ENCODE peak calls at places on chromosomes 13 and 19, in nine cellular contexts. One of them, this sample, is unnamed.

GRCh38 chr19:18488403-18488723 is 33.5 kb downstream of the ELL start:
- DNase-seq in NCI-H460: no peak
- DNase-seq in HCEC 1CT: peak
- DNase-seq in activated CD4-positive, alpha-beta T cell treated with anti-CD3 and anti-CD28 coated beads, Interleukin-2, amount 10 ng/mL, durations not matched to agents 7 days and 5 days: no peak
- DNase-seq in kidney epithelial cell: no peak
- DNase-seq in amygdala: no peak
- DNase-seq in SW480: no peak
- DNase-seq in T-cell: no peak
- DNase-seq in cardiac muscle cell: no peak
- DNase-seq in this sample: no peak

GRCh38 chr19:15469513-15470297 is 5.4 kb upstream of the RASAL3 start:
- DNase-seq in NCI-H460: no peak
- DNase-seq in HCEC 1CT: no peak
- DNase-seq in activated CD4-positive, alpha-beta T cell treated with anti-CD3 and anti-CD28 coated beads, Interleukin-2, amount 10 ng/mL, durations not matched to agents 7 days and 5 days: no peak
- DNase-seq in kidney epithelial cell: no peak
- DNase-seq in amygdala: no peak
- DNase-seq in SW480: no peak
- DNase-seq in T-cell: no peak
- DNase-seq in cardiac muscle cell: peak
- DNase-seq in this sample: no peak

GRCh38 chr13:76773695-76774094 is 112.5 kb downstream of the KCTD12 start:
- DNase-seq in NCI-H460: no peak
- DNase-seq in HCEC 1CT: no peak
- DNase-seq in activated CD4-positive, alpha-beta T cell treated with anti-CD3 and anti-CD28 coated beads, Interleukin-2, amount 10 ng/mL, durations not matched to agents 7 days and 5 days: no peak
- DNase-seq in kidney epithelial cell: no peak
- DNase-seq in amygdala: no peak
- DNase-seq in SW480: no peak
- DNase-seq in T-cell: no peak
- DNase-seq in cardiac muscle cell: no peak
- DNase-seq in this sample: no peak

GRCh38 chr13:25980255-25980654 is 71.6 kb downstream of the SHISA2 start:
- DNase-seq in NCI-H460: no peak
- DNase-seq in HCEC 1CT: no peak
- DNase-seq in activated CD4-positive, alpha-beta T cell treated with anti-CD3 and anti-CD28 coated beads, Interleukin-2, amount 10 ng/mL, durations not matched to agents 7 days and 5 days: no peak
- DNase-seq in kidney epithelial cell: no peak
- DNase-seq in amygdala: no peak
- DNase-seq in SW480: peak
- DNase-seq in T-cell: no peak
- DNase-seq in cardiac muscle cell: peak
- DNase-seq in this sample: no peak

GRCh38 chr13:105213512-105213911 is 1322.0 kb downstream of the EFNB2 start:
- DNase-seq in NCI-H460: no peak
- DNase-seq in HCEC 1CT: no peak
- DNase-seq in activated CD4-positive, alpha-beta T cell treated with anti-CD3 and anti-CD28 coated beads, Interleukin-2, amount 10 ng/mL, durations not matched to agents 7 days and 5 days: no peak
- DNase-seq in kidney epithelial cell: no peak
- DNase-seq in amygdala: no peak
- DNase-seq in SW480: no peak
- DNase-seq in T-cell: no peak
- DNase-seq in cardiac muscle cell: peak
- DNase-seq in this sample: no peak

GRCh38 chr13:82344867-82345266 is 1537.4 kb downstream of the SLITRK1 start:
- DNase-seq in NCI-H460: no peak
- DNase-seq in HCEC 1CT: no peak
- DNase-seq in activated CD4-positive, alpha-beta T cell treated with anti-CD3 and anti-CD28 coated beads, Interleukin-2, amount 10 ng/mL, durations not matched to agents 7 days and 5 days: no peak
- DNase-seq in kidney epithelial cell: no peak
- DNase-seq in amygdala: no peak
- DNase-seq in SW480: no peak
- DNase-seq in T-cell: no peak
- DNase-seq in cardiac muscle cell: no peak
- DNase-seq in this sample: no peak

GRCh38 chr19:14944456-14944855 is 3.2 kb downstream of the OR7C2 start:
- DNase-seq in NCI-H460: no peak
- DNase-seq in HCEC 1CT: no peak
- DNase-seq in activated CD4-positive, alpha-beta T cell treated with anti-CD3 and anti-CD28 coated beads, Interleukin-2, amount 10 ng/mL, durations not matched to agents 7 days and 5 days: no peak
- DNase-seq in kidney epithelial cell: no peak
- DNase-seq in amygdala: no peak
- DNase-seq in SW480: no peak
- DNase-seq in T-cell: no peak
- DNase-seq in cardiac muscle cell: no peak
- DNase-seq in this sample: no peak

GRCh38 chr13:63435668-63436275 is 2020.1 kb upstream of the PCDH20 start:
- DNase-seq in NCI-H460: peak
- DNase-seq in HCEC 1CT: no peak
- DNase-seq in activated CD4-positive, alpha-beta T cell treated with anti-CD3 and anti-CD28 coated beads, Interleukin-2, amount 10 ng/mL, durations not matched to agents 7 days and 5 days: no peak
- DNase-seq in kidney epithelial cell: peak
- DNase-seq in amygdala: no peak
- DNase-seq in SW480: no peak
- DNase-seq in T-cell: no peak
- DNase-seq in cardiac muscle cell: peak
- DNase-seq in this sample: no peak

GRCh38 chr19:42480335-42481095 is 37.8 kb upstream of the CXCL17 start:
- DNase-seq in NCI-H460: peak
- DNase-seq in HCEC 1CT: peak
- DNase-seq in activated CD4-positive, alpha-beta T cell treated with anti-CD3 and anti-CD28 coated beads, Interleukin-2, amount 10 ng/mL, durations not matched to agents 7 days and 5 days: peak
- DNase-seq in kidney epithelial cell: no peak
- DNase-seq in amygdala: no peak
- DNase-seq in SW480: no peak
- DNase-seq in T-cell: no peak
- DNase-seq in cardiac muscle cell: peak
- DNase-seq in this sample: no peak

GRCh38 chr13:19838726-19839342 is 24.6 kb downstream of the ZMYM5 start:
- DNase-seq in NCI-H460: no peak
- DNase-seq in HCEC 1CT: no peak
- DNase-seq in activated CD4-positive, alpha-beta T cell treated with anti-CD3 and anti-CD28 coated beads, Interleukin-2, amount 10 ng/mL, durations not matched to agents 7 days and 5 days: no peak
- DNase-seq in kidney epithelial cell: no peak
- DNase-seq in amygdala: no peak
- DNase-seq in SW480: no peak
- DNase-seq in T-cell: no peak
- DNase-seq in cardiac muscle cell: peak
- DNase-seq in this sample: no peak

GRCh38 chr19:5166262-5166661 is 174.3 kb downstream of the PTPRS start:
- DNase-seq in NCI-H460: no peak
- DNase-seq in HCEC 1CT: peak
- DNase-seq in activated CD4-positive, alpha-beta T cell treated with anti-CD3 and anti-CD28 coated beads, Interleukin-2, amount 10 ng/mL, durations not matched to agents 7 days and 5 days: no peak
- DNase-seq in kidney epithelial cell: no peak
- DNase-seq in amygdala: no peak
- DNase-seq in SW480: no peak
- DNase-seq in T-cell: no peak
- DNase-seq in cardiac muscle cell: peak
- DNase-seq in this sample: no peak